ENCODE peak calls at places on chromosomes 2 and 18, in five cellular contexts. T is left cardiac atrium, B is ecto neural progenitor cell, L is hypothalamus, Z is brain microvascular endothelial cell. D is an unnamed sample.

GRCh38 chr18:59516356-59517155 is 157.5 kb upstream of the LMAN1 start:
- DNase-seq in B (no peak), T (peak; percentile 50), Z (peak; percentile 90), L (no peak), D (peak; percentile 50)

GRCh38 chr2:190537765-190538164 is 3.2 kb upstream of the NEMP2 start:
- DNase-seq in Z (peak; percentile 32), T (no peak), L (no peak), B (no peak), D (peak; percentile 8)

GRCh38 chr2:92073815-92074548 is 2797.2 kb upstream of the TEKT4 start:
- DNase-seq in T (no peak), L (no peak), Z (no peak), B (no peak), D (no peak)

GRCh38 chr18:31429623-31430022 is 17.9 kb upstream of the DSG3 start:
- DNase-seq in B (no peak), L (no peak), T (no peak), Z (no peak), D (no peak)

GRCh38 chr2:200471324-200471848 is 38.5 kb downstream of the KCTD18 start:
- DNase-seq in Z (no peak), B (no peak), T (no peak), L (no peak), D (peak; percentile 17)

GRCh38 chr2:236581546-236581945 is 11.9 kb downstream of the ACKR3 start:
- DNase-seq in Z (no peak), L (no peak), T (no peak), B (no peak), D (no peak)

GRCh38 chr2:187842978-187843847 is 289.0 kb upstream of the TFPI start:
- DNase-seq in Z (peak; percentile 58), T (no peak), B (no peak), L (no peak), D (peak; percentile 55)

GRCh38 chr18:32310119-32310518 is 120.3 kb downstream of the MEP1B start:
- DNase-seq in B (no peak), Z (peak; percentile 58), L (no peak), T (no peak), D (no peak)

GRCh38 chr2:7023542-7023941 is 106.3 kb downstream of the RNF144A start:
- DNase-seq in T (no peak), Z (peak; percentile 22), B (no peak), L (no peak), D (peak; percentile 83)

GRCh38 chr2:155841442-155841841 is 491.1 kb downstream of the NR4A2 start:
- DNase-seq in Z (no peak), B (no peak), T (no peak), L (no peak), D (no peak)

GRCh38 chr2:122203523-122203922 is 448.1 kb downstream of the TSN start:
- DNase-seq in T (no peak), B (no peak), Z (peak; percentile 48), L (no peak), D (no peak)

GRCh38 chr2:239952665-239953417 is 72.3 kb downstream of the NDUFA10 start:
- DNase-seq in Z (no peak), T (no peak), B (no peak), L (no peak), D (no peak)

GRCh38 chr2:176002684-176003225 is 688 bp upstream of the LNPK start:
- DNase-seq in B (no peak), T (peak; percentile 22), Z (peak; percentile 22), L (no peak), D (peak; percentile 86)

GRCh38 chr18:74194691-74195090 is 46.4 kb downstream of the TIMM21 start:
- DNase-seq in B (no peak), Z (no peak), L (no peak), T (no peak), D (no peak)

GRCh38 chr2:62472321-62472720 is 33.7 kb downstream of the TMEM17 start:
- DNase-seq in L (no peak), B (no peak), T (no peak), Z (no peak), D (no peak)

GRCh38 chr2:42225573-42225972 is 56.4 kb downstream of the EML4 start:
- DNase-seq in T (no peak), Z (no peak), L (no peak), B (no peak), D (no peak)

GRCh38 chr2:239294571-239295054 is 106.2 kb downstream of the HDAC4 start:
- DNase-seq in L (no peak), B (no peak), T (peak; percentile 35), Z (no peak), D (peak; percentile 79)

D was measured in erythroblast.